ENCODE peak calls at places on chromosomes 3 and 15, in six cellular contexts. One of them, this sample, is unnamed.

GRCh38 chr3:123926396-123926795 is 34.6 kb downstream of the CCDC14 start:
- DNase-seq in GM12865: no peak
- DNase-seq in fibroblast of mammary gland: no peak
- DNase-seq in HFF-Myc: no peak
- DNase-seq in aorta: no peak
- DNase-seq in AG04450: no peak
- DNase-seq in this sample: no peak

GRCh38 chr15:40358492-40359353 is 704 bp downstream of the DISP2 start:
- DNase-seq in GM12865: peak; percentile 29
- DNase-seq in HFF-Myc: no peak
- DNase-seq in fibroblast of mammary gland: no peak
- DNase-seq in AG04450: no peak
- DNase-seq in aorta: no peak
- DNase-seq in this sample: peak; percentile 32

GRCh38 chr3:128996741-128997140 is 2.9 kb upstream of the CFAP92 start:
- DNase-seq in HFF-Myc: no peak
- DNase-seq in fibroblast of mammary gland: no peak
- DNase-seq in aorta: no peak
- DNase-seq in GM12865: no peak
- DNase-seq in AG04450: no peak
- DNase-seq in this sample: no peak

GRCh38 chr3:155019576-155019975 is 60.5 kb upstream of the MME start:
- DNase-seq in fibroblast of mammary gland: peak; percentile 50
- DNase-seq in AG04450: peak; percentile 10
- DNase-seq in GM12865: no peak
- DNase-seq in aorta: no peak
- DNase-seq in HFF-Myc: no peak
- DNase-seq in this sample: no peak

GRCh38 chr15:88069561-88069960 is 187.0 kb downstream of the NTRK3 start:
- DNase-seq in aorta: no peak
- DNase-seq in AG04450: no peak
- DNase-seq in fibroblast of mammary gland: no peak
- DNase-seq in HFF-Myc: no peak
- DNase-seq in GM12865: no peak
- DNase-seq in this sample: no peak

GRCh38 chr3:25035511-25035910 is 392.6 kb upstream of the RARB start:
- DNase-seq in aorta: no peak
- DNase-seq in GM12865: no peak
- DNase-seq in HFF-Myc: no peak
- DNase-seq in fibroblast of mammary gland: peak; percentile 59
- DNase-seq in AG04450: no peak
- DNase-seq in this sample: no peak

GRCh38 chr3:128274837-128275236 is 121.6 kb downstream of the EEFSEC start:
- DNase-seq in aorta: no peak
- DNase-seq in AG04450: peak; percentile 82
- DNase-seq in GM12865: no peak
- DNase-seq in fibroblast of mammary gland: peak; percentile 82
- DNase-seq in HFF-Myc: peak; percentile 42
- DNase-seq in this sample: no peak

GRCh38 chr3:21345577-21345976 is 405.4 kb downstream of the ZNF385D start:
- DNase-seq in fibroblast of mammary gland: no peak
- DNase-seq in AG04450: no peak
- DNase-seq in GM12865: no peak
- DNase-seq in aorta: no peak
- DNase-seq in HFF-Myc: no peak
- DNase-seq in this sample: no peak

GRCh38 chr3:78665776-78666457 is 1101.9 kb downstream of the ROBO1 start:
- DNase-seq in fibroblast of mammary gland: no peak
- DNase-seq in HFF-Myc: no peak
- DNase-seq in AG04450: no peak
- DNase-seq in GM12865: no peak
- DNase-seq in aorta: no peak
- DNase-seq in this sample: no peak

GRCh38 chr3:45546636-45547201 is 47.8 kb upstream of the LIMD1 start:
- DNase-seq in fibroblast of mammary gland: no peak
- DNase-seq in AG04450: no peak
- DNase-seq in HFF-Myc: no peak
- DNase-seq in aorta: no peak
- DNase-seq in GM12865: peak; percentile 43
- DNase-seq in this sample: no peak

GRCh38 chr3:12924437-12924836 is 83.1 kb upstream of the RPL32 start:
- DNase-seq in AG04450: no peak
- DNase-seq in HFF-Myc: no peak
- DNase-seq in fibroblast of mammary gland: no peak
- DNase-seq in GM12865: no peak
- DNase-seq in aorta: no peak
- DNase-seq in this sample: no peak

GRCh38 chr3:113157408-113157980 is 53.9 kb upstream of the BOC start:
- DNase-seq in AG04450: no peak
- DNase-seq in fibroblast of mammary gland: peak; percentile 74
- DNase-seq in aorta: peak; percentile 46
- DNase-seq in HFF-Myc: no peak
- DNase-seq in GM12865: no peak
- DNase-seq in this sample: no peak

GRCh38 chr3:11306815-11307589 is 34.8 kb downstream of the ATG7 start:
- DNase-seq in HFF-Myc: no peak
- DNase-seq in AG04450: no peak
- DNase-seq in GM12865: peak; percentile 42
- DNase-seq in aorta: peak; percentile 56
- DNase-seq in fibroblast of mammary gland: no peak
- DNase-seq in this sample: peak; percentile 83

GRCh38 chr15:88512606-88513005 is 33.9 kb downstream of the DET1 start:
- DNase-seq in fibroblast of mammary gland: no peak
- DNase-seq in AG04450: peak; percentile 23
- DNase-seq in aorta: no peak
- DNase-seq in HFF-Myc: no peak
- DNase-seq in GM12865: no peak
- DNase-seq in this sample: no peak

GRCh38 chr3:107664614-107665013 is 141.9 kb downstream of the BBX start:
- DNase-seq in fibroblast of mammary gland: no peak
- DNase-seq in GM12865: no peak
- DNase-seq in aorta: no peak
- DNase-seq in HFF-Myc: no peak
- DNase-seq in AG04450: no peak
- DNase-seq in this sample: no peak

GRCh38 chr15:51004103-51004536 is 90.6 kb downstream of the TNFAIP8L3 start:
- DNase-seq in GM12865: no peak
- DNase-seq in aorta: no peak
- DNase-seq in AG04450: no peak
- DNase-seq in HFF-Myc: no peak
- DNase-seq in fibroblast of mammary gland: peak; percentile 54
- DNase-seq in this sample: no peak

GRCh38 chr3:30112904-30113484 is 493.4 kb upstream of the TGFBR2 start:
- DNase-seq in AG04450: peak; percentile 23
- DNase-seq in HFF-Myc: peak; percentile 20
- DNase-seq in aorta: no peak
- DNase-seq in fibroblast of mammary gland: peak; percentile 70
- DNase-seq in GM12865: peak; percentile 7
- DNase-seq in this sample: peak; percentile 33

GRCh38 chr3:45367451-45367850 is 20.9 kb upstream of the LARS2 start:
- DNase-seq in fibroblast of mammary gland: peak; percentile 85
- DNase-seq in GM12865: no peak
- DNase-seq in aorta: no peak
- DNase-seq in HFF-Myc: peak; percentile 17
- DNase-seq in AG04450: peak; percentile 78
- DNase-seq in this sample: no peak

GRCh38 chr3:130826516-130826915 is 67.4 kb upstream of the ATP2C1 start:
- DNase-seq in fibroblast of mammary gland: no peak
- DNase-seq in aorta: no peak
- DNase-seq in HFF-Myc: no peak
- DNase-seq in AG04450: no peak
- DNase-seq in GM12865: no peak
- DNase-seq in this sample: no peak

GRCh38 chr3:50163572-50163971 is 8.4 kb downstream of the SEMA3F start:
- DNase-seq in HFF-Myc: no peak
- DNase-seq in AG04450: no peak
- DNase-seq in GM12865: no peak
- DNase-seq in aorta: no peak
- DNase-seq in fibroblast of mammary gland: no peak
- DNase-seq in this sample: no peak

GRCh38 chr15:36908991-36909390 is 191.4 kb downstream of the MEIS2 start:
- DNase-seq in fibroblast of mammary gland: no peak
- DNase-seq in HFF-Myc: no peak
- DNase-seq in AG04450: no peak
- DNase-seq in aorta: no peak
- DNase-seq in GM12865: no peak
- DNase-seq in this sample: no peak

GRCh38 chr3:32117324-32117723 is 10.9 kb downstream of the GPD1L start:
- DNase-seq in aorta: no peak
- DNase-seq in fibroblast of mammary gland: no peak
- DNase-seq in GM12865: no peak
- DNase-seq in AG04450: no peak
- DNase-seq in HFF-Myc: no peak
- DNase-seq in this sample: no peak

GRCh38 chr3:195102609-195103467 is 168.1 kb downstream of the XXYLT1 start:
- DNase-seq in fibroblast of mammary gland: peak; percentile 93
- DNase-seq in HFF-Myc: peak; percentile 95
- DNase-seq in AG04450: peak; percentile 88
- DNase-seq in GM12865: no peak
- DNase-seq in aorta: peak; percentile 50
- DNase-seq in this sample: no peak

GRCh38 chr15:70494529-70494860 is 268.9 kb downstream of the UACA start:
- DNase-seq in aorta: no peak
- DNase-seq in AG04450: no peak
- DNase-seq in GM12865: no peak
- DNase-seq in fibroblast of mammary gland: no peak
- DNase-seq in HFF-Myc: no peak
- DNase-seq in this sample: no peak

GRCh38 chr15:70495988-70496387 is 267.4 kb downstream of the UACA start:
- DNase-seq in aorta: peak; percentile 43
- DNase-seq in AG04450: no peak
- DNase-seq in GM12865: no peak
- DNase-seq in HFF-Myc: no peak
- DNase-seq in fibroblast of mammary gland: no peak
- DNase-seq in this sample: no peak

GRCh38 chr15:70493376-70493775 is 270.0 kb downstream of the UACA start:
- DNase-seq in GM12865: no peak
- DNase-seq in AG04450: no peak
- DNase-seq in HFF-Myc: no peak
- DNase-seq in aorta: peak; percentile 9
- DNase-seq in fibroblast of mammary gland: no peak
- DNase-seq in this sample: no peak

GRCh38 chr15:70493787-70494514 is 269.4 kb downstream of the UACA start:
- DNase-seq in GM12865: no peak
- DNase-seq in AG04450: no peak
- DNase-seq in fibroblast of mammary gland: no peak
- DNase-seq in HFF-Myc: no peak
- DNase-seq in aorta: peak; percentile 29
- DNase-seq in this sample: no peak

GRCh38 chr15:70494861-70495571 is 268.3 kb downstream of the UACA start:
- DNase-seq in aorta: peak; percentile 35
- DNase-seq in GM12865: peak; percentile 39
- DNase-seq in fibroblast of mammary gland: peak; percentile 85
- DNase-seq in HFF-Myc: no peak
- DNase-seq in AG04450: peak; percentile 82
- DNase-seq in this sample: no peak
- H3K4me3 ChIP-seq in aorta: no peak overlapping the region
- H3K4me3 ChIP-seq in GM12865: no peak overlapping the region
- H3K4me3 ChIP-seq in fibroblast of mammary gland: no peak overlapping the region
- H3K4me3 ChIP-seq in HFF-Myc: no peak overlapping the region
- H3K4me3 ChIP-seq in AG04450: no peak overlapping the region
- H3K4me3 ChIP-seq in this sample: no peak overlapping the region

DNA sequence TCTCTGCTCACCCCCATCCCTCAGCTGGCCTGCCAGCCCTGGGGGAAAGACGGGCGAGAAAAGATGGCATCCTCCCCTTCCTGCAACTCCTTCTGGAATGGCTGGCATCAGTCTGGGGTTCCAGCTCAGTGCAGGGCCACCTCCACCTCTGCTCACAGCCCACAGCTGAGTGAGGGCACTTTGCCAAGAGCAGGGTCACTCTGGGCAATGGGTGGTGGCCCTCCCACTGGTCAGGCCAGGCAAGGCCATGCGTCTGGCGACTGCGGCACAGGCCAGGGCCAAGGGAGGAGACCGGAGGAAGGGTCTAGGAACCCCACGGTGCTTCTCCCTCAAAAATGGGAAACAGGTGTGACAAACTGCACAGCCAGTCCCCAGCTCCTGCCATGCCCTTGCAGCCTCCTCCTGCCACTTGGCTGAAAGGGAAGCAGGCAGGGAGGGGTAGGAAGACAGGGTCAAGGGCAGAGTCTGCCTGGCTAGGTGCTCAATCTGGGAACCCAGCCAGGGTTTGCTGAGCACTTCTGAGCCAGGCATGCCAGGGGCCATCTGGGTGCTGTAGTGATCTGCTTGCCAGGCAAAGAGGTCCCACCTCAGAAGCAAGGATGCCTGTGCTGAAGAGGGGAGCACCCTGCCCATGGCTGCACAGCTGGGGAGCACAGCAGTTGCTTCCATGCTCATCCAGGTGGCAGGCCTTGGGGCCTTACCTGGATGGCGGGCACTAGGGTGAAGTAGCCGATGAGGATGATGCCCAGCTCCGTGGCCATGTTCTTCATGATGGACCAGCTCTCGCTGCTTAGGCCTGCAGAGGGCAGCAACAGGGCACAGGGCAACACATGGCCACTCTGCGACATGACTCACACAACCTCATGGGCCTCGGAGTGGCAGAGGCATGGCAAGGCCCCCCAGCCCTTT is 41.2 kb downstream of the PTPN23 start:
- DNase-seq in HFF-Myc: no peak
- DNase-seq in AG04450: no peak
- DNase-seq in GM12865: no peak
- DNase-seq in aorta: peak; percentile 50
- DNase-seq in fibroblast of mammary gland: peak; percentile 51
- DNase-seq in this sample: no peak
- H3K4me3 ChIP-seq in HFF-Myc: no peak overlapping the region
- H3K4me3 ChIP-seq in AG04450: no peak overlapping the region
- H3K4me3 ChIP-seq in GM12865: no peak overlapping the region
- H3K4me3 ChIP-seq in aorta: no peak overlapping the region
- H3K4me3 ChIP-seq in fibroblast of mammary gland: no peak overlapping the region
- H3K4me3 ChIP-seq in this sample: peak overlapping the region; percentile 24

GRCh38 chr3:141952611-141953010 is 76.2 kb downstream of the ATP1B3 start:
- DNase-seq in AG04450: no peak
- DNase-seq in GM12865: no peak
- DNase-seq in fibroblast of mammary gland: no peak
- DNase-seq in aorta: no peak
- DNase-seq in HFF-Myc: no peak
- DNase-seq in this sample: no peak

GRCh38 chr3:141959921-141960554 is 83.6 kb downstream of the ATP1B3 start:
- DNase-seq in AG04450: no peak
- DNase-seq in fibroblast of mammary gland: peak; percentile 67
- DNase-seq in GM12865: no peak
- DNase-seq in aorta: no peak
- DNase-seq in HFF-Myc: peak; percentile 15
- DNase-seq in this sample: no peak

GRCh38 chr3:141950572-141951493 is 74.4 kb downstream of the ATP1B3 start:
- DNase-seq in GM12865: no peak
- DNase-seq in HFF-Myc: no peak
- DNase-seq in AG04450: no peak
- DNase-seq in fibroblast of mammary gland: no peak
- DNase-seq in aorta: no peak
- DNase-seq in this sample: no peak

GRCh38 chr3:141959531-141959920 is 83.1 kb downstream of the ATP1B3 start:
- DNase-seq in aorta: no peak
- DNase-seq in AG04450: no peak
- DNase-seq in GM12865: no peak
- DNase-seq in fibroblast of mammary gland: no peak
- DNase-seq in HFF-Myc: no peak
- DNase-seq in this sample: no peak

GRCh38 chr3:141955163-141955562 is 78.7 kb downstream of the ATP1B3 start:
- DNase-seq in fibroblast of mammary gland: peak; percentile 29
- DNase-seq in GM12865: no peak
- DNase-seq in aorta: no peak
- DNase-seq in AG04450: no peak
- DNase-seq in HFF-Myc: no peak
- DNase-seq in this sample: peak; percentile 52
- H3K4me3 ChIP-seq in fibroblast of mammary gland: no peak overlapping the region
- H3K4me3 ChIP-seq in GM12865: no peak overlapping the region
- H3K4me3 ChIP-seq in aorta: no peak overlapping the region
- H3K4me3 ChIP-seq in AG04450: no peak overlapping the region
- H3K4me3 ChIP-seq in HFF-Myc: no peak overlapping the region
- H3K4me3 ChIP-seq in this sample: peak overlapping the region; percentile 5

GRCh38 chr3:17157713-17158112 is 273.0 kb downstream of the PLCL2 start:
- DNase-seq in AG04450: no peak
- DNase-seq in fibroblast of mammary gland: peak; percentile 31
- DNase-seq in aorta: no peak
- DNase-seq in HFF-Myc: no peak
- DNase-seq in GM12865: no peak
- DNase-seq in this sample: no peak
- H3K4me3 ChIP-seq in AG04450: no peak overlapping the region
- H3K4me3 ChIP-seq in fibroblast of mammary gland: no peak overlapping the region
- H3K4me3 ChIP-seq in aorta: no peak overlapping the region
- H3K4me3 ChIP-seq in HFF-Myc: no peak overlapping the region
- H3K4me3 ChIP-seq in GM12865: no peak overlapping the region
- H3K4me3 ChIP-seq in this sample: no peak overlapping the region